ENCODE peak calls at places on chromosomes 5 and 9, in seven cellular contexts. One of them, this sample, is unnamed.

GRCh38 chr9:132762896-132763295 is 92.6 kb downstream of the GTF3C4 start:
- DNase-seq in HepG2: no peak
- DNase-seq in MM.1S: no peak
- DNase-seq in aorta: no peak
- DNase-seq in psoas muscle: no peak
- DNase-seq in Peyer's patch: peak; percentile 13
- DNase-seq in upper lobe of right lung: no peak
- DNase-seq in this sample: no peak

GRCh38 chr5:96743065-96743768 is 64.5 kb downstream of the ERAP1 start:
- DNase-seq in Peyer's patch: no peak
- DNase-seq in psoas muscle: peak; percentile 63
- DNase-seq in upper lobe of right lung: no peak
- DNase-seq in HepG2: no peak
- DNase-seq in aorta: no peak
- DNase-seq in MM.1S: no peak
- DNase-seq in this sample: peak; percentile 44

GRCh38 chr9:116576386-116576785 is 110.7 kb upstream of the TRIM32 start:
- DNase-seq in Peyer's patch: no peak
- DNase-seq in upper lobe of right lung: no peak
- DNase-seq in psoas muscle: no peak
- DNase-seq in MM.1S: no peak
- DNase-seq in HepG2: no peak
- DNase-seq in aorta: no peak
- DNase-seq in this sample: no peak

GRCh38 chr9:72577212-72577753 is 55.9 kb downstream of the TMC1 start:
- DNase-seq in MM.1S: no peak
- DNase-seq in Peyer's patch: no peak
- DNase-seq in aorta: no peak
- DNase-seq in HepG2: no peak
- DNase-seq in upper lobe of right lung: no peak
- DNase-seq in psoas muscle: no peak
- DNase-seq in this sample: peak; percentile 41

GRCh38 chr9:117763314-117763713 is 59.1 kb downstream of the TLR4 start:
- DNase-seq in HepG2: no peak
- DNase-seq in Peyer's patch: no peak
- DNase-seq in aorta: no peak
- DNase-seq in MM.1S: no peak
- DNase-seq in upper lobe of right lung: no peak
- DNase-seq in psoas muscle: no peak
- DNase-seq in this sample: no peak

GRCh38 chr5:115069087-115069968 is 100.4 kb downstream of the TRIM36 start:
- DNase-seq in aorta: no peak
- DNase-seq in Peyer's patch: no peak
- DNase-seq in upper lobe of right lung: no peak
- DNase-seq in psoas muscle: no peak
- DNase-seq in HepG2: peak; percentile 64
- DNase-seq in MM.1S: peak; percentile 44
- DNase-seq in this sample: peak; percentile 26

GRCh38 chr5:87022415-87022814 is 245.3 kb upstream of the RASA1 start:
- DNase-seq in psoas muscle: no peak
- DNase-seq in aorta: no peak
- DNase-seq in MM.1S: no peak
- DNase-seq in upper lobe of right lung: no peak
- DNase-seq in HepG2: no peak
- DNase-seq in Peyer's patch: no peak
- DNase-seq in this sample: no peak

GRCh38 chr9:77977210-77977611 is 54.4 kb downstream of the GNAQ start:
- DNase-seq in MM.1S: peak; percentile 27
- DNase-seq in psoas muscle: peak; percentile 74
- DNase-seq in Peyer's patch: peak; percentile 75
- DNase-seq in upper lobe of right lung: no peak
- DNase-seq in HepG2: peak; percentile 79
- DNase-seq in aorta: peak; percentile 74
- DNase-seq in this sample: peak; percentile 66

GRCh38 chr9:97387504-97387886 is 24.4 kb upstream of the TDRD7 start:
- DNase-seq in psoas muscle: no peak
- DNase-seq in HepG2: no peak
- DNase-seq in Peyer's patch: no peak
- DNase-seq in MM.1S: peak; percentile 1
- DNase-seq in upper lobe of right lung: no peak
- DNase-seq in aorta: no peak
- DNase-seq in this sample: no peak

GRCh38 chr5:168776023-168776422 is 196.9 kb upstream of the PANK3 start:
- DNase-seq in aorta: no peak
- DNase-seq in psoas muscle: no peak
- DNase-seq in MM.1S: no peak
- DNase-seq in upper lobe of right lung: no peak
- DNase-seq in Peyer's patch: no peak
- DNase-seq in HepG2: no peak
- DNase-seq in this sample: no peak

GRCh38 chr9:94783121-94783664 is 56.7 kb downstream of the AOPEP start:
- DNase-seq in Peyer's patch: peak; percentile 86
- DNase-seq in psoas muscle: peak; percentile 95
- DNase-seq in aorta: peak; percentile 80
- DNase-seq in HepG2: peak; percentile 75
- DNase-seq in MM.1S: peak; percentile 70
- DNase-seq in upper lobe of right lung: peak; percentile 91
- DNase-seq in this sample: peak; percentile 34

GRCh38 chr9:14395300-14396082 is 81.5 kb upstream of the NFIB start:
- DNase-seq in psoas muscle: peak; percentile 56
- DNase-seq in Peyer's patch: no peak
- DNase-seq in aorta: no peak
- DNase-seq in MM.1S: no peak
- DNase-seq in HepG2: no peak
- DNase-seq in upper lobe of right lung: no peak
- DNase-seq in this sample: peak; percentile 21

GRCh38 chr9:89362647-89363310 is 44.5 kb downstream of the SECISBP2 start:
- DNase-seq in MM.1S: no peak
- DNase-seq in psoas muscle: no peak
- DNase-seq in upper lobe of right lung: no peak
- DNase-seq in HepG2: no peak
- DNase-seq in Peyer's patch: peak; percentile 43
- DNase-seq in aorta: peak; percentile 22
- DNase-seq in this sample: no peak

GRCh38 chr5:15711881-15712280 is 211.9 kb downstream of the FBXL7 start:
- DNase-seq in upper lobe of right lung: no peak
- DNase-seq in MM.1S: no peak
- DNase-seq in HepG2: no peak
- DNase-seq in Peyer's patch: no peak
- DNase-seq in aorta: no peak
- DNase-seq in psoas muscle: no peak
- DNase-seq in this sample: no peak

GRCh38 chr5:122192883-122193496 is 63.6 kb downstream of the ZNF474 start:
- DNase-seq in MM.1S: peak; percentile 67
- DNase-seq in upper lobe of right lung: no peak
- DNase-seq in aorta: no peak
- DNase-seq in HepG2: peak; percentile 44
- DNase-seq in Peyer's patch: no peak
- DNase-seq in psoas muscle: no peak
- DNase-seq in this sample: peak; percentile 51

GRCh38 chr9:95003694-95004451 is 277.4 kb downstream of the AOPEP start:
- DNase-seq in psoas muscle: peak; percentile 59
- DNase-seq in Peyer's patch: no peak
- DNase-seq in MM.1S: peak; percentile 62
- DNase-seq in HepG2: peak; percentile 36
- DNase-seq in upper lobe of right lung: peak; percentile 84
- DNase-seq in aorta: peak; percentile 78
- DNase-seq in this sample: peak; percentile 69

GRCh38 chr5:66197764-66198405 is 53.8 kb downstream of the SREK1 start:
- DNase-seq in MM.1S: no peak
- DNase-seq in HepG2: peak; percentile 3
- DNase-seq in psoas muscle: no peak
- DNase-seq in Peyer's patch: no peak
- DNase-seq in upper lobe of right lung: no peak
- DNase-seq in aorta: no peak
- DNase-seq in this sample: no peak

GRCh38 chr9:107275530-107275929 is 7.5 kb upstream of the RAD23B start:
- DNase-seq in aorta: no peak
- DNase-seq in MM.1S: no peak
- DNase-seq in Peyer's patch: no peak
- DNase-seq in upper lobe of right lung: no peak
- DNase-seq in HepG2: no peak
- DNase-seq in psoas muscle: no peak
- DNase-seq in this sample: no peak

GRCh38 chr5:10469253-10470030 is 27.8 kb downstream of the ROPN1L start:
- DNase-seq in MM.1S: no peak
- DNase-seq in HepG2: no peak
- DNase-seq in psoas muscle: no peak
- DNase-seq in Peyer's patch: no peak
- DNase-seq in upper lobe of right lung: no peak
- DNase-seq in aorta: no peak
- DNase-seq in this sample: no peak

GRCh38 chr5:14504816-14505215 is 76.8 kb upstream of the OTULINL start:
- DNase-seq in aorta: no peak
- DNase-seq in MM.1S: no peak
- DNase-seq in psoas muscle: no peak
- DNase-seq in HepG2: no peak
- DNase-seq in upper lobe of right lung: no peak
- DNase-seq in Peyer's patch: no peak
- DNase-seq in this sample: no peak

DNA sequence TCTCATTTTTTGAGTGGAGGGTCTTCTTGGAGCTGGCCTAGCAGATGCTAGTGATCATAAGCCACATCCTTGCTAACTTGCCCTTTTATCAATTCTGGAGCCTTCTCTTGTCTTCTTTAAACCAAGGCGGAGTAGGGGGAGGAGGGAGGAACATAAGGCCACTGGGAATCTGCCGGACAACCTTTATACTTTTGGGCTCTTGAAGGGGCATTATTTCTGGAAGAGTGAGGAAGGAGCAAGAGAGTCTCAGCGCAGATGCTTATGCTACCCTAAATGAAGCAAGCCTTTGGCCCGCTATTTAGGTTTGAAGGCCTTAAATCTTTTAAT is 2.0 kb downstream of the TMEFF1 start:
- DNase-seq in MM.1S: no peak
- DNase-seq in psoas muscle: no peak
- DNase-seq in HepG2: no peak
- DNase-seq in Peyer's patch: no peak
- DNase-seq in aorta: no peak
- DNase-seq in upper lobe of right lung: no peak
- DNase-seq in this sample: no peak
- H3K4me3 ChIP-seq in MM.1S: no peak overlapping the region
- H3K4me3 ChIP-seq in psoas muscle: no peak overlapping the region
- H3K4me3 ChIP-seq in HepG2: no peak overlapping the region
- H3K4me3 ChIP-seq in Peyer's patch: no peak overlapping the region
- H3K4me3 ChIP-seq in aorta: no peak overlapping the region
- H3K4me3 ChIP-seq in upper lobe of right lung: no peak overlapping the region
- H3K4me3 ChIP-seq in this sample: no peak overlapping the region

GRCh38 chr5:58804331-58804730 is 221.5 kb downstream of the RAB3C start:
- DNase-seq in upper lobe of right lung: no peak
- DNase-seq in aorta: no peak
- DNase-seq in Peyer's patch: no peak
- DNase-seq in psoas muscle: no peak
- DNase-seq in HepG2: no peak
- DNase-seq in MM.1S: no peak
- DNase-seq in this sample: no peak
- H3K4me1 ChIP-seq in upper lobe of right lung: no peaks in the 10 kb centered on the region
- H3K4me1 ChIP-seq in aorta: no peaks in the 10 kb centered on the region
- H3K4me1 ChIP-seq in Peyer's patch: no peaks in the 10 kb centered on the region
- H3K4me1 ChIP-seq in psoas muscle: no peaks in the 10 kb centered on the region
- H3K4me1 ChIP-seq in HepG2: no peaks in the 10 kb centered on the region
- H3K4me1 ChIP-seq in MM.1S: no peaks in the 10 kb centered on the region
- H3K4me1 ChIP-seq in this sample: no peaks in the 10 kb centered on the region

GRCh38 chr9:123089790-123090189 is 56.3 kb downstream of the GPR21 start:
- DNase-seq in aorta: no peak
- DNase-seq in MM.1S: no peak
- DNase-seq in HepG2: no peak
- DNase-seq in Peyer's patch: no peak
- DNase-seq in psoas muscle: no peak
- DNase-seq in upper lobe of right lung: no peak
- DNase-seq in this sample: no peak
- H3K4me3 ChIP-seq in aorta: no peak overlapping the region
- H3K4me3 ChIP-seq in MM.1S: no peak overlapping the region
- H3K4me3 ChIP-seq in HepG2: no peak overlapping the region
- H3K4me3 ChIP-seq in Peyer's patch: no peak overlapping the region
- H3K4me3 ChIP-seq in psoas muscle: no peak overlapping the region
- H3K4me3 ChIP-seq in upper lobe of right lung: no peak overlapping the region
- H3K4me3 ChIP-seq in this sample: no peak overlapping the region

GRCh38 chr5:81003987-81004386 is 43.8 kb downstream of the RASGRF2 start:
- DNase-seq in Peyer's patch: no peak
- DNase-seq in psoas muscle: no peak
- DNase-seq in aorta: no peak
- DNase-seq in HepG2: no peak
- DNase-seq in MM.1S: no peak
- DNase-seq in upper lobe of right lung: no peak
- DNase-seq in this sample: no peak
- H3K4me1 ChIP-seq in Peyer's patch: no peaks in the 10 kb centered on the region
- H3K4me1 ChIP-seq in psoas muscle: peaks cover 4% of the 10 kb centered on the region
- H3K4me1 ChIP-seq in aorta: no peaks in the 10 kb centered on the region
- H3K4me1 ChIP-seq in HepG2: peaks cover 13% of the 10 kb centered on the region
- H3K4me1 ChIP-seq in MM.1S: peaks cover 20% of the 10 kb centered on the region
- H3K4me1 ChIP-seq in upper lobe of right lung: no peaks in the 10 kb centered on the region
- H3K4me1 ChIP-seq in this sample: peaks cover 12% of the 10 kb centered on the region

GRCh38 chr9:136149853-136150252 is 31.2 kb upstream of the TMEM250 start:
- DNase-seq in MM.1S: no peak
- DNase-seq in HepG2: no peak
- DNase-seq in aorta: no peak
- DNase-seq in upper lobe of right lung: no peak
- DNase-seq in Peyer's patch: no peak
- DNase-seq in psoas muscle: no peak
- DNase-seq in this sample: no peak

GRCh38 chr9:136151848-136152542 is 33.3 kb upstream of the TMEM250 start:
- DNase-seq in aorta: peak; percentile 40
- DNase-seq in Peyer's patch: no peak
- DNase-seq in psoas muscle: no peak
- DNase-seq in MM.1S: no peak
- DNase-seq in upper lobe of right lung: no peak
- DNase-seq in HepG2: no peak
- DNase-seq in this sample: no peak

GRCh38 chr9:136152543-136152866 is 33.8 kb upstream of the TMEM250 start:
- DNase-seq in HepG2: no peak
- DNase-seq in psoas muscle: no peak
- DNase-seq in Peyer's patch: no peak
- DNase-seq in MM.1S: no peak
- DNase-seq in upper lobe of right lung: no peak
- DNase-seq in aorta: no peak
- DNase-seq in this sample: no peak

GRCh38 chr9:136152931-136153330 is 34.3 kb upstream of the TMEM250 start:
- DNase-seq in psoas muscle: no peak
- DNase-seq in MM.1S: no peak
- DNase-seq in HepG2: no peak
- DNase-seq in upper lobe of right lung: no peak
- DNase-seq in aorta: no peak
- DNase-seq in Peyer's patch: no peak
- DNase-seq in this sample: no peak

DNA sequence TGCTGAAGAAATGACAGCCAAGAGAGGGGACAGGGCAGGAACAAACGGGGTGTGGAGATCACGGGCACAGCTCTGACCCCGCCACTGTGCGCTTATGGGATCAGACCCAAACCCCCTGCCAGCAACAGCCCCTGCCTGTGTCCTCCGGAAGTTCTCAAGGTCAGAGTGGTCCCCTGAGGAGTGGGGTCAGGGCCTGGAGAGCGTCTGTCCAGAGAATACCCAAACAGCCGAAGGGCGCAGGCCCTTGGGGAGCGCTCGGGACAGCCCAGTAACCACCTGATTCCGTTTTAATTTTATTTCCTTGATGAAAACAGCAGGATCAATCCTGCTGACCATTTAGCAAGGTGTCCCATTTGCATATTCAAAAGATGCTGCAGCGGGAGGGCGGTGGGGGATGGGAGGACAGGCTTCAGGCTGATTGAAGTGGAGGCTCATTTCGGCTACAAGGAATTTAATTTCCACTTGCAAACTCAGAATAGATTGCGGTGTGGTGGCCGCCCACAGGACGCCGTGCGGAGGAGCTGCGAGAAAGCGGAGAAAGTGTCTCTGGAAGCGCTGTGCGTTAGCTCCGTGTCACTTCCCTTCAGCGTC is 32.6 kb upstream of the TMEM250 start:
- DNase-seq in HepG2: no peak
- DNase-seq in aorta: no peak
- DNase-seq in psoas muscle: no peak
- DNase-seq in upper lobe of right lung: no peak
- DNase-seq in MM.1S: no peak
- DNase-seq in Peyer's patch: no peak
- DNase-seq in this sample: no peak
- H3K4me3 ChIP-seq in HepG2: no peak overlapping the region
- H3K4me3 ChIP-seq in aorta: no peak overlapping the region
- H3K4me3 ChIP-seq in psoas muscle: no peak overlapping the region
- H3K4me3 ChIP-seq in upper lobe of right lung: no peak overlapping the region
- H3K4me3 ChIP-seq in MM.1S: no peak overlapping the region
- H3K4me3 ChIP-seq in Peyer's patch: no peak overlapping the region
- H3K4me3 ChIP-seq in this sample: no peak overlapping the region